ENCODE peak calls at places on chromosome 22, in six cellular contexts. S, C, R, V, L and E are unnamed samples.

GRCh38 chr22:47233316-47234243 is 471.1 kb downstream of the TBC1D22A start:
- DNase-seq in V (no peak), S (no peak), L (no peak), R (no peak), C (no peak), E (no peak)

GRCh38 chr22:29190915-29191314 is 14.8 kb upstream of the EMID1 start:
- DNase-seq in L (no peak), S (no peak), C (no peak), V (no peak), R (no peak), E (no peak)

GRCh38 chr22:35596821-35597220 is 20.3 kb downstream of the MB start:
- DNase-seq in L (no peak), R (no peak), S (no peak), C (no peak), V (no peak), E (no peak)

GRCh38 chr22:39039306-39040126 is 1.1 kb upstream of the APOBEC3F start:
- DNase-seq in C (no peak), S (no peak), R (no peak), V (no peak), L (no peak), E (no peak)

GRCh38 chr22:36599771-36600170 is 70.8 kb upstream of the EIF3D start:
- DNase-seq in R (no peak), L (no peak), S (no peak), V (no peak), C (no peak), E (no peak)

GRCh38 chr22:39498368-39498767 is 3.7 kb upstream of the MIEF1 start:
- DNase-seq in C (no peak), L (no peak), S (peak; percentile 52), R (peak; percentile 72), V (no peak), E (no peak)

GRCh38 chr22:23984430-23984829 is 4.5 kb downstream of the GSTT2 start:
- DNase-seq in L (no peak), R (no peak), S (no peak), C (peak; percentile 34), V (no peak), E (peak; percentile 54)

GRCh38 chr22:44107341-44107740 is 73.4 kb upstream of the PARVG start:
- DNase-seq in V (no peak), C (no peak), S (no peak), L (no peak), R (no peak), E (no peak)

GRCh38 chr22:32545801-32546200 is 71.2 kb downstream of the FBXO7 start:
- DNase-seq in C (no peak), R (no peak), L (no peak), V (no peak), S (peak; percentile 62), E (no peak)

GRCh38 chr22:23215294-23216204 is 35.2 kb downstream of the BCR start:
- DNase-seq in R (no peak), L (no peak), S (peak; percentile 53), V (no peak), C (peak; percentile 99), E (no peak)

GRCh38 chr22:28316014-28316413 is 363.6 kb downstream of the TTC28 start:
- DNase-seq in L (no peak), V (no peak), R (no peak), C (peak; percentile 57), S (no peak), E (peak; percentile 69)

GRCh38 chr22:32511776-32512175 is 37.2 kb downstream of the FBXO7 start:
- DNase-seq in S (no peak), C (no peak), R (no peak), V (no peak), L (no peak), E (no peak)

GRCh38 chr22:26310616-26311015 is 118.4 kb upstream of the ASPHD2 start:
- DNase-seq in R (no peak), L (no peak), V (no peak), S (no peak), C (no peak), E (no peak)

GRCh38 chr22:21444701-21445436 is 22.3 kb upstream of the TMEM191C start:
- DNase-seq in V (no peak), C (no peak), S (peak; percentile 7), R (peak; percentile 2), L (no peak), E (no peak)

GRCh38 chr22:26884921-26885320 is 227.5 kb downstream of the MIAT start:
- DNase-seq in C (no peak), S (no peak), V (no peak), L (peak; percentile 38), R (no peak), E (no peak)

GRCh38 chr22:19488884-19489843 is 9.4 kb downstream of the CDC45 start:
- DNase-seq in S (no peak), L (no peak), C (peak; percentile 25), V (no peak), R (no peak), E (peak; percentile 26)

GRCh38 chr22:35938226-35938625 is 90.4 kb downstream of the RBFOX2 start:
- DNase-seq in C (no peak), L (no peak), V (no peak), S (no peak), R (no peak), E (no peak)

GRCh38 chr22:20991252-20992055 is 9.4 kb downstream of the LZTR1 start:
- DNase-seq in R (no peak), C (no peak), L (no peak), S (no peak), V (no peak), E (no peak)

GRCh38 chr22:26529345-26529744 is 17.1 kb upstream of the TFIP11 start:
- DNase-seq in R (no peak), S (no peak), C (no peak), L (no peak), V (no peak), E (no peak)

GRCh38 chr22:20433686-20434241 is 3.9 kb downstream of the SCARF2 start:
- DNase-seq in V (peak; percentile 6), C (no peak), S (peak; percentile 6), L (no peak), R (no peak), E (no peak)

GRCh38 chr22:48979482-48979881 is 848.2 kb downstream of the BRD1 start:
- DNase-seq in S (no peak), V (no peak), L (no peak), R (no peak), C (no peak), E (no peak)

GRCh38 chr22:32364210-32364609 is 6.5 kb downstream of the RFPL3 start:
- DNase-seq in V (no peak), S (no peak), C (no peak), L (no peak), R (no peak), E (peak; percentile 70)

GRCh38 chr22:22941831-22942510 is 54.4 kb downstream of the IGLL5 start:
- DNase-seq in R (no peak), C (no peak), L (no peak), V (peak; percentile 38), S (no peak), E (no peak)

GRCh38 chr22:43824724-43825485 is 12.8 kb upstream of the EFCAB6 start:
- DNase-seq in R (no peak), C (no peak), S (no peak), L (no peak), V (no peak), E (no peak)

GRCh38 chr22:44129614-44129976 is 51.1 kb upstream of the PARVG start:
- DNase-seq in S (no peak), L (no peak), V (no peak), C (peak; percentile 29), R (no peak), E (no peak)

GRCh38 chr22:48868554-48868953 is 959.1 kb downstream of the BRD1 start:
- DNase-seq in L (no peak), C (no peak), R (no peak), S (no peak), V (peak; percentile 8), E (no peak)

GRCh38 chr22:28906312-28906711 is 22.9 kb downstream of the ZNRF3 start:
- DNase-seq in C (no peak), L (no peak), R (no peak), S (no peak), V (no peak), E (no peak)

GRCh38 chr22:47163876-47164513 is 401.5 kb downstream of the TBC1D22A start:
- DNase-seq in L (no peak), C (no peak), V (no peak), R (no peak), S (no peak), E (no peak)

GRCh38 chr22:49015993-49016908 is 811.4 kb downstream of the BRD1 start:
- DNase-seq in C (no peak), R (peak; percentile 17), V (no peak), L (no peak), S (peak; percentile 29), E (no peak)

GRCh38 chr22:47130883-47131610 is 368.6 kb downstream of the TBC1D22A start:
- DNase-seq in L (no peak), V (no peak), R (no peak), S (no peak), C (no peak), E (no peak)

GRCh38 chr22:32905400-32905799 is 103.9 kb downstream of the TIMP3 start:
- DNase-seq in S (no peak), R (no peak), C (no peak), V (no peak), L (no peak), E (no peak)

GRCh38 chr22:17868771-17869170 is 94.5 kb upstream of the BID start:
- DNase-seq in S (no peak), L (no peak), C (no peak), R (no peak), V (no peak), E (no peak)
- H3K27ac ChIP-seq in S (no peak overlapping the region), L (no peak overlapping the region), C (no peak overlapping the region), R (no peak overlapping the region), V (no peak overlapping the region), E (peak overlapping the region; percentile 90)

GRCh38 chr22:45211435-45211834 is 29.3 kb downstream of the KIAA0930 start:
- DNase-seq in C (no peak), V (no peak), L (no peak), R (no peak), S (no peak), E (peak; percentile 21)
- H3K4me1 ChIP-seq in C (peaks cover 12% of the 10 kb centered on the region), V (no peaks in the 10 kb centered on the region), L (peaks cover 18% of the 10 kb centered on the region), R (no peaks in the 10 kb centered on the region), S (no peaks in the 10 kb centered on the region), E (peaks cover 4% of the 10 kb centered on the region)

GRCh38 chr22:42500164-42500835 is 19.3 kb downstream of the RRP7A start:
- DNase-seq in C (peak; percentile 55), V (peak; percentile 84), S (peak; percentile 86), L (no peak), R (peak; percentile 86), E (peak; percentile 89)
- H3K4me3 ChIP-seq in C (no peak overlapping the region), V (peak overlapping the region; percentile 49), S (peak overlapping the region; percentile 49), L (peak overlapping the region; percentile 68), R (peak overlapping the region; percentile 46), E (peak overlapping the region; percentile 30)

GRCh38 chr22:37930952-37931440 is 22.4 kb downstream of the C22orf23 start:
- DNase-seq in L (no peak), C (peak; percentile 26), R (no peak), V (no peak), S (no peak), E (no peak)

GRCh38 chr22:37933711-37934376 is 19.6 kb downstream of the C22orf23 start:
- DNase-seq in L (peak; percentile 84), S (peak; percentile 86), R (peak; percentile 89), C (peak; percentile 95), V (peak; percentile 81), E (peak; percentile 91)

GRCh38 chr22:37932401-37932800 is 21.0 kb downstream of the C22orf23 start:
- DNase-seq in R (no peak), L (no peak), V (no peak), C (no peak), S (no peak), E (no peak)

GRCh38 chr22:37931893-37932389 is 21.5 kb downstream of the C22orf23 start:
- DNase-seq in R (no peak), V (no peak), C (no peak), L (no peak), S (no peak), E (peak; percentile 57)

GRCh38 chr22:37932821-37933578 is 20.4 kb downstream of the C22orf23 start:
- DNase-seq in L (no peak), V (no peak), C (no peak), R (no peak), S (peak; percentile 55), E (no peak)
- H3K27ac ChIP-seq in L (peak overlapping the region; percentile 61), V (no peak overlapping the region), C (no peak overlapping the region), R (peak overlapping the region; percentile 49), S (peak overlapping the region; percentile 60), E (peak overlapping the region; percentile 88)